ENCODE peak calls at places on chromosome 20, in ten cellular contexts. W, T, U, S, D, H, R, I, O and V are unnamed samples.

GRCh38 chr20:41173791-41174341 is 36.5 kb downstream of the PLCG1 start:
- DNase-seq in D (no peak), O (no peak), U (no peak), R (no peak), S (no peak), H (no peak), T (peak), I (no peak), W (no peak), V (no peak)

GRCh38 chr20:57200882-57201723 is 65.3 kb downstream of the BMP7 start:
- DNase-seq in O (no peak), H (no peak), U (no peak), D (no peak), I (no peak), T (no peak), R (no peak), W (no peak), S (no peak), V (no peak)

GRCh38 chr20:50728981-50729874 is 2.2 kb upstream of the PARD6B start:
- DNase-seq in S (peak), H (peak), D (no peak), O (no peak), T (no peak), I (no peak), W (peak), R (no peak), U (no peak), V (no peak)

GRCh38 chr20:51597389-51598231 is 55.1 kb upstream of the NFATC2 start:
- DNase-seq in I (no peak), S (no peak), R (no peak), W (no peak), T (no peak), H (no peak), O (no peak), U (no peak), D (no peak), V (no peak)

GRCh38 chr20:39880890-39881289 is 808.1 kb downstream of the MAFB start:
- DNase-seq in H (no peak), T (no peak), I (no peak), U (no peak), D (peak), R (no peak), O (no peak), S (no peak), W (no peak), V (peak)

GRCh38 chr20:20211274-20211987 is 156.5 kb upstream of the INSM1 start:
- DNase-seq in O (no peak), I (no peak), W (no peak), S (no peak), U (no peak), T (no peak), D (no peak), R (no peak), H (no peak), V (no peak)

GRCh38 chr20:58492795-58493538 is 22.2 kb downstream of the APCDD1L start:
- DNase-seq in O (no peak), T (no peak), R (no peak), W (no peak), S (no peak), D (no peak), U (no peak), I (no peak), H (no peak), V (no peak)

GRCh38 chr20:20548527-20549266 is 163.7 kb downstream of the RALGAPA2 start:
- DNase-seq in S (no peak), U (no peak), I (no peak), O (no peak), D (no peak), T (no peak), H (peak), W (peak), R (no peak), V (no peak)

GRCh38 chr20:56875052-56875663 is 246.1 kb downstream of the TFAP2C start:
- DNase-seq in I (no peak), D (peak), H (peak), T (no peak), S (peak), R (peak), U (no peak), W (no peak), O (peak), V (peak)

GRCh38 chr20:40160151-40160550 is 528.9 kb downstream of the MAFB start:
- DNase-seq in D (peak), R (peak), U (no peak), H (peak), S (peak), O (peak), I (no peak), T (peak), W (peak), V (peak)

GRCh38 chr20:52191132-52191435 is 495 bp downstream of the ZFP64 start:
- DNase-seq in H (no peak), U (no peak), T (no peak), S (peak), W (no peak), R (no peak), D (no peak), O (peak), I (no peak), V (no peak)

GRCh38 chr20:46139908-46140482 is 21.9 kb downstream of the CD40 start:
- DNase-seq in H (peak), O (no peak), W (no peak), I (no peak), R (no peak), D (no peak), T (no peak), U (no peak), S (no peak), V (no peak)

GRCh38 chr20:57414867-57415592 is 23.8 kb downstream of the RBM38 start:
- DNase-seq in T (no peak), W (no peak), R (no peak), H (no peak), D (no peak), O (peak), S (peak), U (no peak), I (no peak), V (peak)

GRCh38 chr20:986733-987355 is 15.3 kb downstream of the RSPO4 start:
- DNase-seq in S (no peak), W (no peak), H (no peak), U (no peak), D (peak), O (no peak), I (no peak), T (no peak), R (no peak), V (peak)

GRCh38 chr20:33686984-33687366 is 790 bp upstream of the E2F1 start:
- DNase-seq in O (no peak), D (no peak), H (no peak), U (no peak), R (no peak), T (no peak), I (no peak), W (no peak), S (no peak), V (peak)

GRCh38 chr20:4726710-4727391 is 5.1 kb downstream of the PRND start:
- DNase-seq in T (no peak), D (peak), H (no peak), S (peak), W (no peak), R (no peak), U (no peak), O (peak), I (no peak), V (peak)

GRCh38 chr20:50611128-50611810 is 80.1 kb downstream of the RIPOR3 start:
- DNase-seq in I (no peak), W (no peak), O (no peak), U (no peak), T (no peak), D (no peak), S (no peak), H (no peak), R (no peak), V (no peak)

GRCh38 chr20:32588040-32588439 is 2.9 kb upstream of the NOL4L start:
- DNase-seq in S (no peak), O (no peak), T (no peak), I (no peak), H (no peak), W (no peak), U (no peak), R (no peak), D (no peak), V (no peak)

GRCh38 chr20:32586291-32586690 is 1.2 kb upstream of the NOL4L start:
- DNase-seq in T (no peak), O (no peak), W (no peak), I (no peak), R (no peak), H (no peak), D (no peak), U (no peak), S (no peak), V (no peak)

GRCh38 chr20:32585011-32585518 is at the start of gene NOL4L:
- DNase-seq in I (no peak), H (peak), S (peak), T (no peak), D (no peak), U (no peak), R (no peak), O (no peak), W (no peak), V (peak)

GRCh38 chr20:32583581-32584045 is 1.5 kb downstream of the NOL4L start:
- DNase-seq in I (no peak), U (no peak), R (no peak), T (no peak), W (no peak), D (peak), S (no peak), O (no peak), H (no peak), V (peak)

GRCh38 chr20:32585519-32586127 is 490 bp upstream of the NOL4L start:
- DNase-seq in H (no peak), S (no peak), T (no peak), R (no peak), U (no peak), I (no peak), W (no peak), O (no peak), D (no peak), V (peak)
- H3K4me3 ChIP-seq in H (no peak), S (peak), T (peak), R (peak), U (no peak), I (peak), W (peak), O (no peak), D (no peak), V (no peak)

GRCh38 chr20:64041040-64041780 is 5.2 kb downstream of the C20orf204 start:
- DNase-seq in S (peak), H (no peak), R (no peak), D (no peak), W (peak), U (no peak), T (no peak), O (no peak), I (no peak), V (peak)
- H3K4me3 ChIP-seq in S (peak), H (no peak), R (no peak), D (no peak), W (peak), U (no peak), T (peak), O (no peak), I (no peak), V (no peak)

DNA sequence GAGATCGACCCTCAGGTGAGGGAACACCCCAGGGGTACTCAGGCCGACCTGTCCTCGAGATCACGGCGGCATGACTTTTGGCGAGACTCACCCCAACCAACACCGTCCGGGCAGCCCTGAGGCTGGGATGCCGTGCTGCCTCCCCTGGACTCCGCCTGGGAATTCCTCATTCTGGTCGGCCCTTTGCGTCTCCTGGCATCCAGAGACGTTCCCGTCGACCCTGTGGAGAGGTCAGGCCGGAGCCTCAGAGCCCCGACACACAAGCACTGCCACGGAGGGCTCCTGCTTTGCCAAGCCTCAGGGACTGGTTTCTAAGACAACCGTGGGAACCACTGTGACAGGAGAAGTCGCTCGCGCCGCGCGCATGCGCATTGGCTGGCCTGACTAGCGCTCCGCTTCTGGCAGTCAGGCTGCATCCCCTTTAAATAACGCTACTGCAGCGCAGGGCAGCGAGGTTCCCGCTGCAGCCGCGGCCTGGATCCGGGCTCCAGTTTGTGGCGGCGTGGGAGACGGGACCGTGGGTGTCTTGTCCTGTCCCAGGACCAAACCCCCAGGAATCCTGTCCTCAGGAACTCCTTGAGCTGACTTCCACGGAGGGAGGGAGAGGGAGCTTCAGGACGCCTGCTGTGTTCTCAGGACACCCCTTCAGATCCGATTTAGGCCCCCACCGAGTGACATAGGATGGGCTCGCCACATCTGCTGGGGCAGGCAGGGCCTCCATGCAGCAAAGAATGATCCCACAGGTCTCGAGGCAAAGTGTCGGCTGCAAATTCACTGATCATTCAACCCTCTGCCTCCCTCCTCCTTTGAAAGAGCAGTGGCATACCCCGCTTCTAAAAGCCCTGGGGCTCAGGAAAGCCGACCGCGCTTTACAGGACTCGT is 163.2 kb upstream of the ZNF337 start:
- DNase-seq in W (peak), O (peak), R (no peak), H (peak), I (no peak), D (peak), U (no peak), S (peak), T (peak), V (peak)
- H3K4me3 ChIP-seq in W (peak), O (no peak), R (no peak), H (no peak), I (peak), D (no peak), U (no peak), S (no peak), T (peak), V (no peak)

GRCh38 chr20:62710886-62711702 is 2.5 kb downstream of the NTSR1 start:
- DNase-seq in S (no peak), I (no peak), T (no peak), D (no peak), U (no peak), O (no peak), H (no peak), R (no peak), W (no peak), V (peak)
- H3K4me3 ChIP-seq in S (no peak), I (no peak), T (no peak), D (no peak), U (no peak), O (no peak), H (no peak), R (no peak), W (no peak), V (peak)

GRCh38 chr20:37160683-37161082 is 18.4 kb upstream of the RPN2 start:
- DNase-seq in T (no peak), D (no peak), O (no peak), S (no peak), U (no peak), R (no peak), H (no peak), I (no peak), W (no peak), V (no peak)

GRCh38 chr20:37165031-37165430 is 14.1 kb upstream of the RPN2 start:
- DNase-seq in H (no peak), W (no peak), U (no peak), D (no peak), S (no peak), R (no peak), O (no peak), T (no peak), I (no peak), V (no peak)

GRCh38 chr20:37163832-37164554 is 15.1 kb upstream of the RPN2 start:
- DNase-seq in U (no peak), D (no peak), S (no peak), I (no peak), W (no peak), H (no peak), R (no peak), T (no peak), O (no peak), V (no peak)

GRCh38 chr20:37162674-37163073 is 16.5 kb upstream of the RPN2 start:
- DNase-seq in T (no peak), U (no peak), I (no peak), D (peak), R (no peak), H (no peak), S (no peak), O (no peak), W (no peak), V (no peak)

DNA sequence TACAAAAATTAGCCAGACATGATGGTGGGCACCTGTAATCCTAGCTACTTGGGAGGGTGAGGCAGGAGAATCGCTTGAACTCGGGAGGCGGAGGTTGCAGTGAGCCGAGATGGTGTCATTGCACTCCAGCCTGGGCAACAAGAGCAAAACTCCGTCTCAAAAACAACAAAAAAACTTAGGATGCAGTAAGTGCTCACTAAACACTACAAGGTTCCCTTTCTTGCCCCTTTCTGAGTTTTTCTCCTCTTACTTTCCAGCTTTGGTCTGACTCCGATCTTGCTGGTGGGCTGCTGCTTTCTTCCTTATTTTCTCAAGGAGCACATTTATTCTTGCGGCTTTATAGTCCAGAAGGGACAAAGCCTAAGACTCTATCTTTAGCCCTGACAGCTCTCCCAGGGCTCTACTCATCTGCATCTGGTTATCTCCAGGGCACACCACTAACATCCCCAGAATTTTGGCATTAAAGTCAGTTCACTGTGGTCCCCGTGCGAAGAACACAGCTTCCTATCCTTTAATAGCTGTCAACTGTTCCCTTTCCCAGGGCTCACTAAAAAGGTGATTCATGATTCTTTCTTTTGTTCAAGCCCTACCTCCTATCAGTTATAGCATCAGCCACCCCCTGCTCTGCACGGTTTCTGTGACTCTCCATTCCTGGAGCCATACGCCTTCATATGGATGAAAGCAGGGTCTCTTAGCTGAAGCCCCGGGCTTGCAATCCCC is 17.1 kb upstream of the RPN2 start:
- DNase-seq in W (no peak), U (no peak), T (no peak), O (no peak), R (no peak), S (no peak), H (no peak), I (no peak), D (peak), V (no peak)
- H3K4me3 ChIP-seq in W (no peak), U (no peak), T (no peak), O (no peak), R (no peak), S (no peak), H (no peak), I (no peak), D (no peak), V (no peak)

DNA sequence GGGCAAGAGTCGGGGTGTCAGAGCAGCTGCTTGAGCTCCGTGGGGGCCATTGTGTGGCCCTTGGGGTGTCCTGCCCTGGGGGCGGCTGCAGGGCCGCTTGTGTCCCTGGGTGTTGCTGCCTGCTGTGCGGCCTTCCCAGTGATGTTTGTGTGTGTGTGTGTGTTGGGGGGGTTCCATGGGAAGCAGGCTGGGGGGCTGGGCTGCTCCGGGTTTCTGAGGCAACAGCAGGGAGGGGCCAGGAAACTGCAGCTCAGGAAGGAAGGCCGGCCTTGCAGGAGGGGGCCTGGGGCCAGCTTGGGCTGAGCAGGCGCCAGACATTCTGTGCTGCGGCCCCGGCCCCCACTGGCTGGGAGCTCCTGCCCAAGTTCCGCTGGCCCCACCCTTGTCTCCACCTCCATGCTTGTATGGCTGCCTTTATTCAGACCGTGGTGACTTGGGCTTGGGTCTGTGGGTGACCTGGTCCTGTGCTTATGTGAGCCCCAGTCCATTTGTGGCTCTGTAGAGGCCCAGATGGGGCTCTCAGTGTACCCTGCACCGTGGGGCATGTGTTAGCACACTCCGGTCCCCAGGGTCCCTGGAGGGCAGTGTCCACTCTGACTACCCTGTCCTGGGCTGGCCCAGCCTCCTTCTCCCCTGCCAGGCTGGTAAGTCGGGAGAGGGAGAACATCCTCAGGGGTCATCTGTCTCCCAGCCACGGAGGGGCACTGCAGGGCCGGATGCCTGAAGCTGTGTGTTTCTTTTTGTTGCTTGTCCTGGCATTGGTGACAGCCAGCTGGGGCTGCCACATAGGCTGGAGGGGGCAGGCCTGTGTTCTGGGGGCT is 4.6 kb upstream of the SOX18 start:
- DNase-seq in T (no peak), O (peak), H (peak), R (no peak), U (no peak), D (peak), I (no peak), S (no peak), W (peak), V (no peak)
- H3K4me3 ChIP-seq in T (no peak), O (no peak), H (no peak), R (no peak), U (no peak), D (no peak), I (no peak), S (no peak), W (peak), V (no peak)

GRCh38 chr20:9323622-9324021 is 190.8 kb upstream of the LAMP5 start:
- DNase-seq in H (no peak), U (no peak), S (no peak), W (peak), O (no peak), R (peak), T (no peak), I (no peak), D (peak), V (no peak)

GRCh38 chr20:9319687-9320384 is 194.6 kb upstream of the LAMP5 start:
- DNase-seq in H (no peak), T (no peak), R (no peak), I (no peak), D (no peak), O (no peak), S (no peak), W (no peak), U (no peak), V (no peak)
- H3K4me3 ChIP-seq in H (no peak), T (no peak), R (no peak), I (no peak), D (no peak), O (no peak), S (no peak), W (no peak), U (no peak), V (no peak)